ENCODE peak calls at places on chromosomes 4 and X, in six cellular contexts. K is body of pancreas, A is suprapubic skin, W is HFF-Myc, X is uterus, T is adrenal gland. B is an unnamed sample.

GRCh38 chr4:16641971-16642370 is 256.5 kb downstream of the LDB2 start:
- DNase-seq in X (peak; percentile 62), W (no peak), T (no peak), A (no peak), K (no peak), B (no peak)

GRCh38 chr4:118180776-118181175 is 146.5 kb downstream of the NDST3 start:
- DNase-seq in K (no peak), W (no peak), X (no peak), A (no peak), T (no peak), B (no peak)

GRCh38 chrX:150692837-150693781 is at the start of gene MTMR1:
- DNase-seq in A (no peak), K (peak; percentile 46), W (no peak), T (no peak), X (no peak), B (no peak)

GRCh38 chrX:12946838-12947544 is 27.9 kb upstream of the TMSB4X start:
- DNase-seq in X (peak; percentile 66), K (peak; percentile 72), T (peak; percentile 91), A (peak; percentile 79), W (no peak), B (peak; percentile 71)

GRCh38 chr4:110107868-110108267 is 90.5 kb downstream of the ELOVL6 start:
- DNase-seq in A (no peak), X (no peak), K (no peak), T (no peak), W (no peak), B (no peak)

GRCh38 chr4:53997901-53998300 is 66.5 kb downstream of the CHIC2 start:
- DNase-seq in W (no peak), T (no peak), A (no peak), K (peak; percentile 53), X (no peak), B (peak; percentile 23)

GRCh38 chr4:184907216-184907615 is 81.4 kb upstream of the ACSL1 start:
- DNase-seq in W (no peak), X (no peak), A (no peak), T (no peak), K (no peak), B (no peak)

GRCh38 chr4:117983541-117984451 is 50.5 kb upstream of the NDST3 start:
- DNase-seq in T (no peak), A (no peak), K (no peak), X (no peak), W (peak; percentile 7), B (peak; percentile 87)

GRCh38 chrX:26778320-26778888 is 562.4 kb downstream of the MAGEB5 start:
- DNase-seq in A (no peak), W (no peak), X (no peak), K (no peak), T (no peak), B (no peak)

GRCh38 chr4:110020139-110020538 is 107.5 kb downstream of the EGF start:
- DNase-seq in X (no peak), T (no peak), W (no peak), K (no peak), A (no peak), B (peak; percentile 23)

GRCh38 chrX:93637591-93637990 is 35.8 kb downstream of the NAP1L3 start:
- DNase-seq in X (no peak), K (no peak), W (no peak), A (no peak), T (no peak), B (no peak)

GRCh38 chr4:38672247-38673071 is 8.5 kb downstream of the KLF3 start:
- DNase-seq in K (peak; percentile 30), W (no peak), A (no peak), T (no peak), X (no peak), B (no peak)
- H3K4me3 ChIP-seq in K (no peak overlapping the region), W (no peak overlapping the region), A (peak overlapping the region; percentile 30), T (no peak overlapping the region), X (peak overlapping the region; percentile 5), B (no peak overlapping the region)

GRCh38 chrX:73401591-73402266 is 45.1 kb upstream of the CDX4 start:
- DNase-seq in X (no peak), A (no peak), K (no peak), W (no peak), T (no peak), B (no peak)
- TF ChIP-seq CTCF in X (no peak), A (no peak), K (no peak), W (no peak), T (no peak), B (no peak)

GRCh38 chrX:154093965-154094364 is 3.6 kb downstream of the MECP2 start:
- DNase-seq in A (no peak), K (no peak), T (no peak), W (no peak), X (no peak), B (no peak)
- H3K4me3 ChIP-seq in A (peak overlapping the region; percentile 3), K (no peak overlapping the region), T (no peak overlapping the region), W (peak overlapping the region; percentile 24), X (no peak overlapping the region), B (no peak overlapping the region)

DNA sequence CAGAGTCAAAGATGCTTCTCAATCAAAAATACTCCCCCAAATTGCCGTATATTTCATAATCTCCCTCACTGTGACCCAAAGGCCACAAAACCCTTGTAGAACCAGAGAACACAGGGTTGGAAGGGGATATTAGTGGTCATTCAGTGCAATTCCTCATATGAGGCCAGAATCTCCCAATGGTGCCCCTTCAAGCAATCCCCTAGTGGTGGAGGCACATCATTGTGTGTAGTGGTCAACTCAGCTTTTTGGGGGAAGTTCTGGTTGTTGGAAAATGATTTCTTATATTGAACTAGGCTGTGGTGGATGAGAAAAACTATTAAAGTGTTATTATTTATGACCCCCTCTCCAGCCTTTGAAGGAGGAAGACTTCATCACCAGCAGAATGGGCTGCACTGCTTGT is 17.6 kb upstream of the BOD1L1 start:
- DNase-seq in K (no peak), A (no peak), W (no peak), X (no peak), T (no peak), B (no peak)
- TF ChIP-seq CTCF in K (no peak), A (no peak), W (peak; percentile 20), X (no peak), T (no peak), B (peak; percentile 12)